ENCODE peak calls at places on chromosomes 16 and 17, in six cellular contexts. P, O, W, B, V and S are unnamed samples.

GRCh38 chr17:31488982-31489294 is 97.5 kb downstream of the RAB11FIP4 start:
- DNase-seq in W (peak), P (no peak), B (no peak), O (peak), V (no peak), S (no peak)

GRCh38 chr17:75287221-75287620 is 2.0 kb downstream of the SLC25A19 start:
- DNase-seq in O (no peak), W (no peak), V (no peak), B (no peak), P (no peak), S (no peak)

GRCh38 chr17:49952912-49953497 is 16.0 kb upstream of the DLX4 start:
- DNase-seq in P (peak), O (no peak), V (no peak), W (no peak), B (no peak), S (no peak)

GRCh38 chr16:2082171-2082982 is 34.6 kb downstream of the TSC2 start:
- DNase-seq in O (peak), V (peak), W (no peak), B (no peak), P (peak), S (peak)

GRCh38 chr17:78324391-78325075 is 35.3 kb downstream of the SOCS3 start:
- DNase-seq in P (peak), B (peak), O (no peak), W (peak), V (peak), S (no peak)

GRCh38 chr17:49022391-49022941 is 25.3 kb downstream of the IGF2BP1 start:
- DNase-seq in B (no peak), P (peak), W (peak), O (no peak), V (no peak), S (no peak)

GRCh38 chr16:8950580-8951077 is 13.1 kb downstream of the USP7 start:
- DNase-seq in W (peak), O (no peak), B (no peak), V (peak), P (peak), S (no peak)

GRCh38 chr16:89921699-89922476 is 1.3 kb upstream of the TUBB3 start:
- DNase-seq in P (peak), O (peak), B (peak), W (peak), V (peak), S (peak)

GRCh38 chr17:80892019-80892855 is 99.4 kb upstream of the CHMP6 start:
- DNase-seq in V (peak), P (peak), B (peak), O (no peak), W (no peak), S (peak)

GRCh38 chr17:76428511-76428910 is 24.4 kb downstream of the UBE2O start:
- DNase-seq in B (no peak), V (peak), W (no peak), O (no peak), P (peak), S (no peak)
- H3K27ac ChIP-seq in B (no peak), V (no peak), W (no peak), O (peak), P (no peak), S (no peak)

DNA sequence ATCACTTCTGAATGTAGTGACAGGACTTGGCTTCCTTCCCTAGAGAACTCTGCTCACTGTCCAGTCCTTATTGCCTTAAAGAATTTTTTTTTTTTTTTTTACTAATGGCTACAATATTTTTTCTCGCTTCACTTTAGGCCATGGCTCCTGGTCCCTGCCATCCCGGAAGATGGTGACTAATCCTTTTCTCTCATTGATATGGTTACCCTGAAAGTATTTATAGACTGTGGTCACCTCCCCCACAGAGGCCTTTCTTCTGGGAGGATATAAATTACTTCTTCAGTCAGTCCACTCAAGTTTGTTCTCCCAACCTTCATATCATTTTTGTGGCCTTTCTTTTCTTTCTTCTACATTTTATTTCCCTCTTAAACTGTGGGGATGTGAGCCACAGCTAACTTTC is 524.9 kb upstream of the PSMD7 start:
- DNase-seq in W (no peak), B (no peak), P (peak), V (peak), O (no peak), S (no peak)
- H3K27ac ChIP-seq in W (no peak), B (peak), P (no peak), V (no peak), O (no peak), S (no peak)

GRCh38 chr16:15507299-15507958 is 73.0 kb downstream of the BMERB1 start:
- DNase-seq in V (peak), B (peak), P (peak), O (no peak), W (peak), S (no peak)
- H3K27ac ChIP-seq in V (no peak), B (peak), P (no peak), O (no peak), W (no peak), S (no peak)

GRCh38 chr16:19757762-19758595 is 39.9 kb downstream of the IQCK start:
- DNase-seq in B (no peak), P (peak), O (no peak), V (peak), W (no peak), S (peak)
- H3K27ac ChIP-seq in B (no peak), P (no peak), O (peak), V (no peak), W (no peak), S (peak)